ENCODE peak calls at places on chromosomes 3 and 15, in six cellular contexts. One of them, this sample, is unnamed.

GRCh38 chr15:100350434-100351226 is 8.9 kb upstream of the ADAMTS17 start:
- DNase-seq in progenitor cell of endocrine pancreas: no peak
- DNase-seq in CD4-positive, alpha-beta T cell: no peak
- DNase-seq in HCT116: no peak
- DNase-seq in lower lobe of right lung: no peak
- DNase-seq in fibroblast of lung: peak; percentile 33
- DNase-seq in this sample: no peak

GRCh38 chr3:31968927-31969418 is 12.1 kb downstream of the OSBPL10 start:
- DNase-seq in fibroblast of lung: peak; percentile 100
- DNase-seq in progenitor cell of endocrine pancreas: no peak
- DNase-seq in lower lobe of right lung: no peak
- DNase-seq in CD4-positive, alpha-beta T cell: no peak
- DNase-seq in HCT116: peak; percentile 86
- DNase-seq in this sample: no peak

GRCh38 chr3:102733811-102734574 is 299.2 kb downstream of the ZPLD1 start:
- DNase-seq in fibroblast of lung: peak; percentile 89
- DNase-seq in lower lobe of right lung: no peak
- DNase-seq in progenitor cell of endocrine pancreas: no peak
- DNase-seq in CD4-positive, alpha-beta T cell: no peak
- DNase-seq in HCT116: no peak
- DNase-seq in this sample: no peak

GRCh38 chr3:134326760-134327593 is 47.3 kb downstream of the AMOTL2 start:
- DNase-seq in fibroblast of lung: peak; percentile 99
- DNase-seq in lower lobe of right lung: no peak
- DNase-seq in CD4-positive, alpha-beta T cell: no peak
- DNase-seq in HCT116: no peak
- DNase-seq in progenitor cell of endocrine pancreas: no peak
- DNase-seq in this sample: no peak

GRCh38 chr3:28224430-28224829 is 17.0 kb upstream of the CMC1 start:
- DNase-seq in progenitor cell of endocrine pancreas: no peak
- DNase-seq in fibroblast of lung: no peak
- DNase-seq in CD4-positive, alpha-beta T cell: no peak
- DNase-seq in lower lobe of right lung: no peak
- DNase-seq in HCT116: no peak
- DNase-seq in this sample: no peak

GRCh38 chr3:9769426-9770275 is at the start of gene CAMK1:
- DNase-seq in fibroblast of lung: peak; percentile 69
- DNase-seq in progenitor cell of endocrine pancreas: peak; percentile 54
- DNase-seq in HCT116: no peak
- DNase-seq in CD4-positive, alpha-beta T cell: peak; percentile 37
- DNase-seq in lower lobe of right lung: peak; percentile 88
- DNase-seq in this sample: peak; percentile 79

GRCh38 chr15:50889589-50889988 is 18.9 kb upstream of the AP4E1 start:
- DNase-seq in HCT116: no peak
- DNase-seq in progenitor cell of endocrine pancreas: no peak
- DNase-seq in lower lobe of right lung: no peak
- DNase-seq in CD4-positive, alpha-beta T cell: no peak
- DNase-seq in fibroblast of lung: no peak
- DNase-seq in this sample: no peak

GRCh38 chr3:115814778-115815380 is 191.6 kb downstream of the GAP43 start:
- DNase-seq in CD4-positive, alpha-beta T cell: peak; percentile 55
- DNase-seq in lower lobe of right lung: peak; percentile 62
- DNase-seq in progenitor cell of endocrine pancreas: peak; percentile 75
- DNase-seq in fibroblast of lung: peak; percentile 61
- DNase-seq in HCT116: peak; percentile 59
- DNase-seq in this sample: peak; percentile 39

GRCh38 chr3:30370681-30371271 is 235.6 kb upstream of the TGFBR2 start:
- DNase-seq in lower lobe of right lung: no peak
- DNase-seq in HCT116: no peak
- DNase-seq in progenitor cell of endocrine pancreas: no peak
- DNase-seq in fibroblast of lung: peak; percentile 87
- DNase-seq in CD4-positive, alpha-beta T cell: no peak
- DNase-seq in this sample: no peak

GRCh38 chr15:55485273-55485672 is 22.8 kb downstream of the DNAAF4 start:
- DNase-seq in progenitor cell of endocrine pancreas: no peak
- DNase-seq in HCT116: no peak
- DNase-seq in CD4-positive, alpha-beta T cell: no peak
- DNase-seq in fibroblast of lung: peak; percentile 21
- DNase-seq in lower lobe of right lung: no peak
- DNase-seq in this sample: no peak

GRCh38 chr3:28349397-28350000 is 875 bp upstream of the AZI2 start:
- DNase-seq in progenitor cell of endocrine pancreas: no peak
- DNase-seq in fibroblast of lung: no peak
- DNase-seq in lower lobe of right lung: no peak
- DNase-seq in CD4-positive, alpha-beta T cell: no peak
- DNase-seq in HCT116: peak; percentile 69
- DNase-seq in this sample: no peak

GRCh38 chr3:113274959-113275556 is 63.7 kb downstream of the BOC start:
- DNase-seq in CD4-positive, alpha-beta T cell: no peak
- DNase-seq in HCT116: no peak
- DNase-seq in lower lobe of right lung: no peak
- DNase-seq in fibroblast of lung: no peak
- DNase-seq in progenitor cell of endocrine pancreas: no peak
- DNase-seq in this sample: no peak

GRCh38 chr15:80188293-80188692 is 35.5 kb downstream of the FAH start:
- DNase-seq in lower lobe of right lung: no peak
- DNase-seq in CD4-positive, alpha-beta T cell: no peak
- DNase-seq in progenitor cell of endocrine pancreas: no peak
- DNase-seq in HCT116: no peak
- DNase-seq in fibroblast of lung: no peak
- DNase-seq in this sample: no peak

GRCh38 chr3:154893813-154894212 is 186.3 kb upstream of the MME start:
- DNase-seq in lower lobe of right lung: no peak
- DNase-seq in CD4-positive, alpha-beta T cell: no peak
- DNase-seq in fibroblast of lung: no peak
- DNase-seq in progenitor cell of endocrine pancreas: no peak
- DNase-seq in HCT116: no peak
- DNase-seq in this sample: no peak

GRCh38 chr15:74040115-74040850 is 42.1 kb downstream of the GOLGA6A start:
- DNase-seq in lower lobe of right lung: no peak
- DNase-seq in CD4-positive, alpha-beta T cell: no peak
- DNase-seq in HCT116: no peak
- DNase-seq in fibroblast of lung: peak; percentile 91
- DNase-seq in progenitor cell of endocrine pancreas: no peak
- DNase-seq in this sample: no peak

GRCh38 chr3:194871864-194872668 is 186.4 kb downstream of the FAM43A start:
- DNase-seq in HCT116: peak; percentile 10
- DNase-seq in lower lobe of right lung: no peak
- DNase-seq in fibroblast of lung: peak; percentile 57
- DNase-seq in progenitor cell of endocrine pancreas: no peak
- DNase-seq in CD4-positive, alpha-beta T cell: no peak
- DNase-seq in this sample: no peak

GRCh38 chr3:46393554-46394434 is 13.1 kb downstream of the CCR5AS start:
- DNase-seq in CD4-positive, alpha-beta T cell: no peak
- DNase-seq in HCT116: no peak
- DNase-seq in fibroblast of lung: no peak
- DNase-seq in progenitor cell of endocrine pancreas: no peak
- DNase-seq in lower lobe of right lung: peak; percentile 56
- DNase-seq in this sample: no peak

GRCh38 chr3:86180696-86181095 is 810.3 kb downstream of the VGLL3 start:
- DNase-seq in progenitor cell of endocrine pancreas: no peak
- DNase-seq in lower lobe of right lung: no peak
- DNase-seq in fibroblast of lung: no peak
- DNase-seq in CD4-positive, alpha-beta T cell: no peak
- DNase-seq in HCT116: no peak
- DNase-seq in this sample: no peak
- TF ChIP-seq CTCF in progenitor cell of endocrine pancreas: peak; percentile 33
- TF ChIP-seq CTCF in lower lobe of right lung: no peak
- TF ChIP-seq CTCF in fibroblast of lung: peak; percentile 12
- TF ChIP-seq CTCF in CD4-positive, alpha-beta T cell: no peak
- TF ChIP-seq CTCF in HCT116: no peak
- TF ChIP-seq CTCF in this sample: no peak

GRCh38 chr3:43163895-43164493 is 58.1 kb upstream of the POMGNT2 start:
- DNase-seq in HCT116: no peak
- DNase-seq in progenitor cell of endocrine pancreas: no peak
- DNase-seq in CD4-positive, alpha-beta T cell: no peak
- DNase-seq in lower lobe of right lung: no peak
- DNase-seq in fibroblast of lung: no peak
- DNase-seq in this sample: no peak

GRCh38 chr3:43162573-43163084 is 56.8 kb upstream of the POMGNT2 start:
- DNase-seq in CD4-positive, alpha-beta T cell: peak; percentile 57
- DNase-seq in lower lobe of right lung: no peak
- DNase-seq in fibroblast of lung: no peak
- DNase-seq in HCT116: no peak
- DNase-seq in progenitor cell of endocrine pancreas: no peak
- DNase-seq in this sample: no peak

GRCh38 chr3:43159496-43160255 is 53.8 kb upstream of the POMGNT2 start:
- DNase-seq in lower lobe of right lung: no peak
- DNase-seq in HCT116: no peak
- DNase-seq in fibroblast of lung: no peak
- DNase-seq in CD4-positive, alpha-beta T cell: no peak
- DNase-seq in progenitor cell of endocrine pancreas: no peak
- DNase-seq in this sample: no peak

GRCh38 chr3:43160664-43161063 is 54.8 kb upstream of the POMGNT2 start:
- DNase-seq in lower lobe of right lung: no peak
- DNase-seq in progenitor cell of endocrine pancreas: no peak
- DNase-seq in HCT116: no peak
- DNase-seq in CD4-positive, alpha-beta T cell: no peak
- DNase-seq in fibroblast of lung: no peak
- DNase-seq in this sample: no peak

GRCh38 chr3:43161684-43162512 is 56.0 kb upstream of the POMGNT2 start:
- DNase-seq in progenitor cell of endocrine pancreas: no peak
- DNase-seq in HCT116: no peak
- DNase-seq in fibroblast of lung: peak; percentile 20
- DNase-seq in CD4-positive, alpha-beta T cell: no peak
- DNase-seq in lower lobe of right lung: no peak
- DNase-seq in this sample: no peak
- TF ChIP-seq CTCF in progenitor cell of endocrine pancreas: peak; percentile 62
- TF ChIP-seq CTCF in HCT116: peak; percentile 69
- TF ChIP-seq CTCF in fibroblast of lung: peak; percentile 51
- TF ChIP-seq CTCF in CD4-positive, alpha-beta T cell: peak; percentile 73
- TF ChIP-seq CTCF in lower lobe of right lung: peak; percentile 53
- TF ChIP-seq CTCF in this sample: no peak

GRCh38 chr15:67523337-67523736 is 2.4 kb downstream of the C15orf61 start:
- DNase-seq in HCT116: no peak
- DNase-seq in progenitor cell of endocrine pancreas: no peak
- DNase-seq in lower lobe of right lung: no peak
- DNase-seq in CD4-positive, alpha-beta T cell: no peak
- DNase-seq in fibroblast of lung: no peak
- DNase-seq in this sample: no peak

GRCh38 chr15:67520976-67521769 is at the start of gene C15orf61:
- DNase-seq in progenitor cell of endocrine pancreas: peak; percentile 82
- DNase-seq in CD4-positive, alpha-beta T cell: peak; percentile 81
- DNase-seq in fibroblast of lung: peak; percentile 80
- DNase-seq in lower lobe of right lung: peak; percentile 91
- DNase-seq in HCT116: peak; percentile 85
- DNase-seq in this sample: peak; percentile 95

GRCh38 chr15:67520276-67520975 is 505 bp upstream of the C15orf61 start:
- DNase-seq in progenitor cell of endocrine pancreas: no peak
- DNase-seq in CD4-positive, alpha-beta T cell: no peak
- DNase-seq in HCT116: no peak
- DNase-seq in fibroblast of lung: no peak
- DNase-seq in lower lobe of right lung: no peak
- DNase-seq in this sample: peak; percentile 27

GRCh38 chr15:67524235-67524634 is 3.3 kb downstream of the C15orf61 start:
- DNase-seq in lower lobe of right lung: no peak
- DNase-seq in HCT116: no peak
- DNase-seq in CD4-positive, alpha-beta T cell: no peak
- DNase-seq in fibroblast of lung: peak; percentile 13
- DNase-seq in progenitor cell of endocrine pancreas: no peak
- DNase-seq in this sample: no peak

DNA sequence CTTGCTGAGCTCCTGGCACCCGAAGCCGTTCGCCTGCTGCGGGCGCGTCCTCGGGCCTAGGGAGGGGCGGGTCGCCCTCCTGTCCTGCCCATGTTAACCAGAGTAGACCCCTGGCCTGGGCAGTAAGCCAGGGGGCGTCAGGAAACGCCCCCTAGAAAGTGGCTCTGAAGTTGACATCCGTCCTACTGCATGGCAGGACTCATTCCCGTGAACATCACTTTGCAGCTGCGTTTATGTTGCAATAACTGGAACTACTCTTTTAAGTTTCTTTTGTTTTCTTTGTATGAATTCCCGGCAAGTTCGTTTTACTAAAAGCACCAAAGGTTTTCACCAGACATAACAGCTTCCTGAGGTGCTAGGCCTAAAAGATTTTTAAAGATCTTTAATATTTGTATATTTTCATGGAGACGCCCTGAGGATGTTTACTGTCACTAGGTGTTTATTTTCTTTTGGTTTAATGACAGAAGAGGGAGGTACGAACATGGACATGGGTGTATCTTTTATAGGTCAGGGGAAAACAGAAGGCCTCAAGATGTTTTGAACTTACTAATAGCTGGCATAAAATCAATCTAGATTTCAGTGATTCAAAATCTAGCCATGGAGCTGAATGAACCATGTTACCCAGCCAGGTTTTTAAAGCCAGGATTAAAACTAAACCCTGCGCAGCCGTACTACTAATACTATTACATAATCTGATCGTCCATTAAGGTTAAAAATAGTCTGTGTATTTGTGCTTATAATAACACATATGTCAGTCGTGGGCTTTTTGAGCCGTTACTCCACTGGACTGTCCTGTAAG is 1.0 kb downstream of the C15orf61 start:
- DNase-seq in HCT116: no peak
- DNase-seq in fibroblast of lung: peak; percentile 44
- DNase-seq in progenitor cell of endocrine pancreas: no peak
- DNase-seq in lower lobe of right lung: no peak
- DNase-seq in CD4-positive, alpha-beta T cell: no peak
- DNase-seq in this sample: no peak
- TF ChIP-seq CTCF in HCT116: no peak
- TF ChIP-seq CTCF in fibroblast of lung: no peak
- TF ChIP-seq CTCF in progenitor cell of endocrine pancreas: no peak
- TF ChIP-seq CTCF in lower lobe of right lung: no peak
- TF ChIP-seq CTCF in CD4-positive, alpha-beta T cell: no peak
- TF ChIP-seq CTCF in this sample: no peak

GRCh38 chr15:31437686-31438085 is 111.1 kb downstream of the KLF13 start:
- DNase-seq in lower lobe of right lung: no peak
- DNase-seq in CD4-positive, alpha-beta T cell: no peak
- DNase-seq in progenitor cell of endocrine pancreas: no peak
- DNase-seq in fibroblast of lung: no peak
- DNase-seq in HCT116: no peak
- DNase-seq in this sample: peak; percentile 76

GRCh38 chr15:31438601-31439265 is 112.1 kb downstream of the KLF13 start:
- DNase-seq in fibroblast of lung: no peak
- DNase-seq in HCT116: no peak
- DNase-seq in lower lobe of right lung: peak; percentile 82
- DNase-seq in progenitor cell of endocrine pancreas: no peak
- DNase-seq in CD4-positive, alpha-beta T cell: no peak
- DNase-seq in this sample: no peak

GRCh38 chr15:31440754-31441298 is 114.2 kb downstream of the KLF13 start:
- DNase-seq in progenitor cell of endocrine pancreas: no peak
- DNase-seq in fibroblast of lung: peak; percentile 50
- DNase-seq in CD4-positive, alpha-beta T cell: peak; percentile 31
- DNase-seq in lower lobe of right lung: peak; percentile 74
- DNase-seq in HCT116: no peak
- DNase-seq in this sample: no peak

GRCh38 chr15:31442203-31443090 is 115.8 kb downstream of the KLF13 start:
- DNase-seq in HCT116: no peak
- DNase-seq in progenitor cell of endocrine pancreas: no peak
- DNase-seq in fibroblast of lung: peak; percentile 89
- DNase-seq in CD4-positive, alpha-beta T cell: no peak
- DNase-seq in lower lobe of right lung: no peak
- DNase-seq in this sample: no peak

DNA sequence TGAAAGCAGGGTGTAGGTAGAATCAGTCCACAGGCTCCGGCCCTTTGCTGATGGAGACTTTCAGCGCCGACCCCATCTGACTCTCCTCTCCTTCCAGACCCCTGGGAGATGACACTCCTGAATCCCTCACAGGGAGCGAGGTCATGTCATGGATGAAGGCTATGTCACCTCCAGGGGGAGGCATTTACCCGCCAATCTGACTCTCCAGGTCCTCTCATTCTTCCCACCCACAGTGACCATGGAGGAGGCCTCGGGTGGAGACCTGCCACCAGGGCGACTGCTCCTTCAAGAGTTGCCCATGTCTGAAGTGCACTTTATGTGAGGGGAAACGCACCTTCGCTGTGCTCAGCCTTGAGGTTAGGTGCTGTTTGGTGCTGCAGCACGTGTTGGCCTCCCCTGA is 112.7 kb downstream of the KLF13 start:
- DNase-seq in progenitor cell of endocrine pancreas: no peak
- DNase-seq in CD4-positive, alpha-beta T cell: no peak
- DNase-seq in HCT116: peak; percentile 21
- DNase-seq in fibroblast of lung: no peak
- DNase-seq in lower lobe of right lung: no peak
- DNase-seq in this sample: peak; percentile 64
- TF ChIP-seq CTCF in progenitor cell of endocrine pancreas: peak; percentile 34
- TF ChIP-seq CTCF in CD4-positive, alpha-beta T cell: no peak
- TF ChIP-seq CTCF in HCT116: peak; percentile 45
- TF ChIP-seq CTCF in fibroblast of lung: peak; percentile 13
- TF ChIP-seq CTCF in lower lobe of right lung: peak; percentile 51
- TF ChIP-seq CTCF in this sample: peak; percentile 59